ENCODE peak calls at places on chromosomes 5 and 9, in seven cellular contexts. C, B, K, Q, M, T and W are unnamed samples.

GRCh38 chr9:112323378-112323854 is 10.0 kb downstream of the PTBP3 start:
- DNase-seq in C (no peak), B (no peak), K (no peak), Q (no peak), M (no peak), T (no peak), W (no peak)

GRCh38 chr5:67063791-67064190 is 132.8 kb downstream of the CD180 start:
- DNase-seq in C (no peak), B (peak; percentile 24), K (no peak), Q (no peak), M (no peak), T (no peak), W (no peak)

GRCh38 chr5:31962928-31963327 is 211.2 kb downstream of the GOLPH3 start:
- DNase-seq in C (no peak), B (no peak), K (no peak), Q (no peak), M (no peak), T (no peak), W (no peak)

GRCh38 chr9:17401858-17402257 is 177.0 kb upstream of the SH3GL2 start:
- DNase-seq in C (no peak), B (no peak), K (no peak), Q (no peak), M (no peak), T (no peak), W (no peak)

GRCh38 chr5:59189482-59189881 is 606.6 kb downstream of the RAB3C start:
- DNase-seq in C (no peak), B (no peak), K (no peak), Q (no peak), M (no peak), T (no peak), W (no peak)

GRCh38 chr9:114075602-114076001 is 2.5 kb downstream of the AMBP start:
- DNase-seq in C (no peak), B (no peak), K (no peak), Q (no peak), M (no peak), T (no peak), W (no peak)

GRCh38 chr5:128924299-128924698 is 41.0 kb upstream of the SLC27A6 start:
- DNase-seq in C (no peak), B (no peak), K (no peak), Q (no peak), M (no peak), T (no peak), W (no peak)

GRCh38 chr9:79477955-79478751 is 93.6 kb upstream of the TLE4 start:
- DNase-seq in C (no peak), B (peak; percentile 19), K (no peak), Q (no peak), M (no peak), T (no peak), W (no peak)

GRCh38 chr9:135905380-135906282 is 1.7 kb downstream of the CAMSAP1 start:
- DNase-seq in C (no peak), B (no peak), K (no peak), Q (peak; percentile 35), M (no peak), T (no peak), W (peak; percentile 66)

GRCh38 chr5:10736354-10736753 is 24.7 kb downstream of the DAP start:
- DNase-seq in C (no peak), B (no peak), K (no peak), Q (no peak), M (no peak), T (no peak), W (no peak)

GRCh38 chr9:98280574-98280973 is 25.1 kb upstream of the TBC1D2 start:
- DNase-seq in C (no peak), B (no peak), K (no peak), Q (no peak), M (no peak), T (no peak), W (no peak)

GRCh38 chr9:69195019-69195418 is 20.9 kb downstream of the TJP2 start:
- DNase-seq in C (no peak), B (no peak), K (no peak), Q (no peak), M (no peak), T (no peak), W (no peak)

GRCh38 chr5:15887072-15887471 is 292.5 kb downstream of the MARCHF11 start:
- DNase-seq in C (no peak), B (no peak), K (no peak), Q (no peak), M (no peak), T (no peak), W (no peak)

GRCh38 chr5:27328480-27328879 is 290.1 kb upstream of the CDH9 start:
- DNase-seq in C (no peak), B (peak; percentile 33), K (no peak), Q (no peak), M (no peak), T (no peak), W (no peak)

GRCh38 chr5:55160493-55161209 is 680 bp downstream of the GPX8 start:
- DNase-seq in C (no peak), B (peak; percentile 89), K (peak; percentile 20), Q (peak; percentile 34), M (peak; percentile 21), T (no peak), W (no peak)

GRCh38 chr9:130129425-130130061 is 42.7 kb upstream of the NCS1 start:
- DNase-seq in C (no peak), B (no peak), K (peak; percentile 24), Q (no peak), M (no peak), T (no peak), W (no peak)

GRCh38 chr9:130124471-130124870 is 47.7 kb upstream of the NCS1 start:
- DNase-seq in C (no peak), B (no peak), K (peak; percentile 53), Q (no peak), M (no peak), T (no peak), W (no peak)

GRCh38 chr9:130128251-130128650 is 44.0 kb upstream of the NCS1 start:
- DNase-seq in C (no peak), B (no peak), K (no peak), Q (peak; percentile 30), M (no peak), T (no peak), W (no peak)

GRCh38 chr9:130126721-130127429 is 45.3 kb upstream of the NCS1 start:
- DNase-seq in C (no peak), B (no peak), K (no peak), Q (no peak), M (no peak), T (no peak), W (no peak)

DNA sequence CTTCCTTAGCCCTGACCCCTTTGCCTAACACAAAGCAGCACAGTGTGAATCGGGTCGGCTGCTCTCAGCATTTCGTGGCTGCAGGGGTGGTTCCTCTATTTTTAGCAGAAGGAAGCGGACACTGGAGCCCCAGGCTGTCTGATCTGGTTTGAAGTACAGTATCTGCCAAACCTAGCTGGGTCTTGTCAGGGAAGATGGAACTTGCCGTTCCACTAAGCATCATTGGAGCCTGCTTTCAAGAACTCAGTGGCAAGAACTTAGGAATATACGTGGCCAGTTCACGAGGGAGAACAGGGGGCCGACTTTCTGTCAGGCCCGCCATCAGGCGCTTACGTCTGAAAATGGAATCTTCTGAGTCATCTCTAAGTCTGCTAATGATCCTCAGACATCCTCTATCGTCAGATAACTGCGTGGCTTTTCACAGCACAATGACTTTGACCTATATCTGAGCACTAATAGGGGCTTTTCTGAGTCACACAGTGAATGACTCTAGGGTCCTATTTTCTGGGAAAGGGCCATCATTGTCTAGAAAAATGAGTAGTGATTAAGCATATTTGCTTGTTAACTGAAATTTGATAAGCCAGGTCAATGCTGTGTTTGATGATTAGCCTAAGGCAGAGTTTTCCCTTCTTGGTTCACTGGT is 43.3 kb upstream of the NCS1 start:
- DNase-seq in C (no peak), B (no peak), K (peak; percentile 37), Q (no peak), M (peak; percentile 47), T (peak; percentile 43), W (peak; percentile 82)
- TF ChIP-seq POLR2A in C (no peak), B (no peak), K (no peak), Q (no peak), M (no peak), T (peak; percentile 73), W (peak; percentile 57)

DNA sequence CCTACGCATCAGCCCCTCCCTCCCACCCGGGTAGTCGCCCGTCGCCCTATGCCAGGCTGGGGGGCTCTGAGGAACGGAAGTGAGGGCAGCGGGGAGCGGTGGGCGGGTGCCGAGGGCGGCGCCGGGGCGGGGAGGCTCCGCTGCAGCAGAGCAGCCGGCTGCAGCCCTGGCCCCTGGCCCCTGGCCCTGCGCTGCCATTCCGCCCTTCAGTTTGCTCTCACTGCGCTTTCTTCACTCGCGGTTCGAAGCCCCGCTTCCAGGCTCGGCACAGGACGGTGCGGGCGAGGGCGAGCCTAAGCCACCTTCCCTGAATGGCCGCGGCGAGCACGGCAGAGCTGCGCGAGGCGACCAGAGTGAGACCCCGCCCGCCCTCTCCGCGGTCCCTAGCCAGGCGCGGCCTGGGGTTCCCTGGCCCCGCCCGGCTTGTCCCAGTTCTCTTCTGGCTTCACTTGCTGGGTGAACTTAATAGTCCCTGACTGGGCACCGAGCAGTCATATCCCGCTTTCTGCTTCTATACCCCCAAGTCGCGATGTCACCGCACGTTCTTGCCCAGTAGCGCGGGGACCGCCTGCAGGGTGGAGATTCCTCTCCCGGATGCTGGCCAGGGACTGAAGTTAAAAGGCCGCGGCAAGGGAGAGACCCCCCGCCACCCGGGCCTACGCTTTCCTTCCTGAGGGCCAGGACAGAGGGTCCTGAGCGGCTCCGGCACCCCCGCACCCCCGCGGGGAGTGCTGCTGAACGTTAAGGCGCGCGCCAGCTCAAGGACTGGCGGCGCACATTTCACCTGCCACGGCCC is 618 bp upstream of the TRIM36 start:
- DNase-seq in C (no peak), B (no peak), K (peak; percentile 18), Q (no peak), M (no peak), T (no peak), W (peak; percentile 29)
- TF ChIP-seq POLR2A in C (no peak), B (no peak), K (no peak), Q (no peak), M (no peak), T (no peak), W (no peak)

GRCh38 chr9:101849102-101849707 is 110.8 kb upstream of the GRIN3A start:
- DNase-seq in C (no peak), B (no peak), K (no peak), Q (no peak), M (no peak), T (no peak), W (no peak)

GRCh38 chr9:101848485-101848919 is 110.1 kb upstream of the GRIN3A start:
- DNase-seq in C (no peak), B (no peak), K (no peak), Q (no peak), M (no peak), T (no peak), W (no peak)
- TF ChIP-seq POLR2A in C (no peak), B (no peak), K (no peak), Q (no peak), M (no peak), T (no peak), W (no peak)

GRCh38 chr9:131178895-131179294 is 53.5 kb downstream of the NUP214 start:
- DNase-seq in C (no peak), B (no peak), K (no peak), Q (no peak), M (no peak), T (no peak), W (peak; percentile 55)

GRCh38 chr9:131174681-131175239 is 49.4 kb downstream of the NUP214 start:
- DNase-seq in C (no peak), B (no peak), K (no peak), Q (no peak), M (no peak), T (no peak), W (no peak)

GRCh38 chr9:131178382-131178781 is 53.0 kb downstream of the NUP214 start:
- DNase-seq in C (peak; percentile 7), B (peak; percentile 67), K (peak; percentile 49), Q (peak; percentile 63), M (peak; percentile 41), T (peak; percentile 44), W (peak; percentile 89)

GRCh38 chr9:131169567-131169966 is 44.2 kb downstream of the NUP214 start:
- DNase-seq in C (no peak), B (no peak), K (no peak), Q (no peak), M (no peak), T (no peak), W (no peak)

GRCh38 chr9:131173995-131174394 is 48.6 kb downstream of the NUP214 start:
- DNase-seq in C (no peak), B (no peak), K (no peak), Q (no peak), M (no peak), T (no peak), W (no peak)
- TF ChIP-seq POLR2A in C (no peak), B (no peak), K (no peak), Q (no peak), M (no peak), T (no peak), W (no peak)